ENCODE peak calls at places on chromosome 9, in four cellular contexts. Y is activated T-cell treated with anti-CD3 and anti-CD28 coated beads for 24 hours, D is brain microvascular endothelial cell, N is glomerular endothelial cell. Q is an unnamed sample.

GRCh38 chr9:136808075-136808780 is 480 bp downstream of the RABL6 start:
- DNase-seq in D (no peak), N (no peak), Y (no peak), Q (no peak)

GRCh38 chr9:100715100-100715379 is 137.2 kb downstream of the CAVIN4 start:
- DNase-seq in N (no peak), D (no peak), Y (no peak), Q (no peak)

GRCh38 chr9:26951794-26952193 is 4.4 kb upstream of the IFT74 start:
- DNase-seq in N (no peak), Y (no peak), D (no peak), Q (no peak)

GRCh38 chr9:113949206-113950078 is 73.3 kb downstream of the ZNF618 start:
- DNase-seq in Y (no peak), D (no peak), N (no peak), Q (no peak)

GRCh38 chr9:78668148-78668825 is 371.4 kb downstream of the PSAT1 start:
- DNase-seq in D (no peak), Y (no peak), N (no peak), Q (no peak)

GRCh38 chr9:26813247-26813646 is 79.4 kb downstream of the CAAP1 start:
- DNase-seq in Y (no peak), D (no peak), N (no peak), Q (peak; percentile 77)

GRCh38 chr9:70291446-70291845 is 32.7 kb downstream of the SMC5 start:
- DNase-seq in Y (no peak), D (no peak), N (peak; percentile 54), Q (no peak)

GRCh38 chr9:87874320-87874655 is 8.4 kb upstream of the SPATA31E1 start:
- DNase-seq in N (no peak), D (no peak), Y (no peak), Q (no peak)

GRCh38 chr9:113996531-113997001 is 81.5 kb downstream of the AMBP start:
- DNase-seq in N (no peak), Y (no peak), D (no peak), Q (no peak)

GRCh38 chr9:127809562-127810377 is 7.1 kb downstream of the FPGS start:
- DNase-seq in N (no peak), D (no peak), Y (no peak), Q (no peak)

GRCh38 chr9:109918359-109919163 is 138.6 kb downstream of the PALM2AKAP2 start:
- DNase-seq in D (no peak), N (no peak), Y (peak; percentile 28), Q (no peak)

Q was measured in astrocyte of the cerebellum.